ENCODE peak calls at places on chromosome 14, in ten cellular contexts. S is effector memory CD4-positive, alpha-beta T cell; Y is WERI-Rb-1; F is activated CD4-positive, alpha-beta T cell treated with anti-CD3 and anti-CD28 coated beads, Interleukin-2, amount 10 ng/mL, durations not matched to agents 7 days and 5 days; G is B cell; B is DMS153; X is HEK293T; M is astrocyte of the spinal cord; Q is smooth muscle cell of the brain vasculature; N is stimulated activated CD8-positive, alpha-beta memory T cell treated with anti-CD3 and anti-CD28 coated beads, Interleukin-7, amount 100 ng/mL, for 24 hours. O is an unnamed sample.

GRCh38 chr14:65210118-65210826 is 108.0 kb upstream of the MAX start:
- DNase-seq in Q (no peak), G (peak), B (no peak), M (peak), F (peak), Y (no peak), X (no peak), N (no peak), S (no peak), O (no peak)

GRCh38 chr14:67532998-67533753 is at the start of gene PLEKHH1:
- DNase-seq in Q (no peak), F (peak), S (peak), Y (peak), X (peak), G (no peak), N (peak), B (peak), M (peak), O (peak)

GRCh38 chr14:94111276-94112095 is 950 bp downstream of the IFI27 start:
- DNase-seq in G (no peak), Q (no peak), Y (no peak), F (no peak), S (no peak), N (no peak), M (no peak), B (no peak), X (no peak), O (no peak)

GRCh38 chr14:105065280-105066228 is at the start of gene GPR132:
- DNase-seq in B (no peak), X (no peak), Q (no peak), G (peak), F (peak), S (peak), N (peak), Y (no peak), M (no peak), O (no peak)

GRCh38 chr14:58315606-58316005 is 17.3 kb downstream of the ARID4A start:
- DNase-seq in F (no peak), S (no peak), Q (no peak), N (no peak), X (no peak), G (no peak), M (no peak), B (no peak), Y (no peak), O (no peak)

GRCh38 chr14:70281938-70282337 is 77.5 kb downstream of the COX16 start:
- DNase-seq in S (no peak), G (no peak), Q (no peak), X (no peak), M (no peak), N (no peak), Y (no peak), F (no peak), B (no peak), O (peak)

GRCh38 chr14:50813544-50813863 is 17.5 kb downstream of the NIN start:
- DNase-seq in X (no peak), N (no peak), G (no peak), F (peak), S (no peak), M (no peak), Q (no peak), Y (no peak), B (no peak), O (no peak)

GRCh38 chr14:36905272-36906046 is 243.8 kb downstream of the PAX9 start:
- DNase-seq in M (no peak), Q (no peak), N (no peak), S (no peak), Y (no peak), X (peak), F (no peak), G (no peak), B (no peak), O (peak)

GRCh38 chr14:94464290-94464689 is 11.7 kb upstream of the SERPINA11 start:
- DNase-seq in F (no peak), B (no peak), X (no peak), M (no peak), G (no peak), S (no peak), Q (no peak), N (no peak), Y (no peak), O (no peak)

GRCh38 chr14:102848830-102849521 is 71.7 kb downstream of the TRAF3 start:
- DNase-seq in G (no peak), N (no peak), F (no peak), S (no peak), M (no peak), Q (no peak), Y (peak), X (no peak), B (no peak), O (peak)

GRCh38 chr14:101918125-101918989 is 46.0 kb upstream of the DYNC1H1 start:
- DNase-seq in N (no peak), F (no peak), Y (no peak), B (no peak), Q (no peak), M (peak), G (no peak), X (no peak), S (no peak), O (no peak)

GRCh38 chr14:94773017-94773681 is 3.2 kb upstream of the GSC start:
- DNase-seq in M (no peak), Q (no peak), N (no peak), Y (no peak), X (no peak), B (peak), F (no peak), S (no peak), G (no peak), O (no peak)

O was measured in NCI-H82.